ENCODE peak calls at places on chromosomes 4 and X, in nine cellular contexts. Z is HCT116, R is GM23338, J is hepatocyte, B is MM.1S, Y is GM23248, M is PC-3, U is OCI-LY7, E is SK-N-SH. D is an unnamed sample.

GRCh38 chr4:147594107-147594506 is 23.1 kb upstream of the TMEM184C start:
- DNase-seq in U (no peak), Z (no peak), R (peak; percentile 41), E (no peak), M (no peak), B (no peak), J (no peak), Y (no peak), D (no peak)

GRCh38 chr4:39051454-39051853 is 10.6 kb upstream of the KLHL5 start:
- DNase-seq in E (no peak), R (peak; percentile 23), Z (no peak), M (no peak), Y (no peak), B (no peak), J (no peak), U (no peak), D (no peak)

GRCh38 chrX:119325456-119325855 is 73.7 kb upstream of the SLC25A43 start:
- DNase-seq in U (no peak), R (no peak), J (no peak), Z (no peak), Y (peak; percentile 12), B (no peak), E (no peak), M (no peak), D (no peak)

GRCh38 chr4:4425696-4426095 is 38.8 kb downstream of the NSG1 start:
- DNase-seq in R (no peak), J (no peak), M (no peak), B (no peak), Y (no peak), U (no peak), Z (no peak), E (no peak), D (no peak)

GRCh38 chrX:47297874-47298273 is 65.1 kb downstream of the USP11 start:
- DNase-seq in U (no peak), J (peak; percentile 36), Z (peak; percentile 23), Y (no peak), M (peak; percentile 92), R (no peak), B (no peak), E (no peak), D (no peak)

GRCh38 chr4:174826660-174827059 is 2.4 kb downstream of the GLRA3 start:
- DNase-seq in Y (no peak), E (no peak), Z (no peak), U (no peak), J (no peak), R (no peak), M (no peak), B (no peak), D (no peak)

GRCh38 chr4:184329235-184330007 is 111.7 kb upstream of the ENPP6 start:
- DNase-seq in Y (no peak), E (no peak), Z (no peak), J (no peak), B (no peak), R (no peak), M (peak; percentile 28), U (no peak), D (no peak)

GRCh38 chrX:15202458-15203177 is 67.3 kb downstream of the ASB9 start:
- DNase-seq in R (no peak), U (no peak), M (peak; percentile 57), Z (no peak), J (no peak), Y (peak; percentile 68), E (no peak), B (no peak), D (no peak)

GRCh38 chr4:2343476-2343875 is 75.0 kb downstream of the ZFYVE28 start:
- DNase-seq in U (no peak), R (no peak), Y (no peak), M (no peak), B (no peak), Z (no peak), E (no peak), J (no peak), D (no peak)

GRCh38 chrX:75327607-75328006 is 53.7 kb downstream of the UPRT start:
- DNase-seq in J (no peak), U (no peak), Z (no peak), Y (no peak), R (no peak), B (no peak), E (no peak), M (no peak), D (no peak)

GRCh38 chr4:8472689-8473197 is 32.2 kb downstream of the TRMT44 start:
- DNase-seq in U (no peak), R (no peak), J (peak; percentile 62), E (no peak), M (peak; percentile 7), B (no peak), Z (no peak), Y (peak; percentile 96), D (no peak)

GRCh38 chr4:80239480-80239879 is 27.0 kb upstream of the FGF5 start:
- DNase-seq in E (no peak), M (no peak), Z (no peak), U (no peak), B (no peak), Y (peak; percentile 64), R (no peak), J (no peak), D (no peak)

GRCh38 chrX:148459343-148459742 is 41.1 kb upstream of the AFF2 start:
- DNase-seq in J (no peak), B (no peak), M (no peak), Y (no peak), E (no peak), U (peak; percentile 90), R (no peak), Z (no peak), D (no peak)

GRCh38 chrX:136694491-136695087 is 46.6 kb downstream of the CD40LG start:
- DNase-seq in Y (peak; percentile 62), Z (peak; percentile 8), J (peak; percentile 51), M (peak; percentile 64), B (peak; percentile 79), R (peak; percentile 74), E (peak; percentile 62), U (peak; percentile 58), D (peak; percentile 49)

GRCh38 chrX:13263560-13264251 is 56.1 kb downstream of the ATXN3L start:
- DNase-seq in Z (no peak), R (no peak), E (no peak), J (no peak), U (no peak), M (peak; percentile 11), Y (no peak), B (no peak), D (no peak)

GRCh38 chrX:353566-354535 is 32.9 kb downstream of the PPP2R3B start:
- DNase-seq in J (no peak), U (no peak), R (no peak), M (no peak), B (no peak), Y (no peak), E (no peak), Z (no peak), D (no peak)

GRCh38 chr4:24091632-24092240 is 201.9 kb upstream of the PPARGC1A start:
- DNase-seq in Y (no peak), M (no peak), Z (no peak), U (no peak), B (no peak), E (no peak), R (no peak), J (no peak), D (no peak)

GRCh38 chrX:37652053-37652452 is 33.5 kb upstream of the XK start:
- DNase-seq in Y (no peak), M (peak; percentile 56), U (no peak), R (peak; percentile 47), J (no peak), B (peak; percentile 49), Z (no peak), E (no peak), D (no peak)
- TF ChIP-seq EZH2phosphoT487 in Y (no peak), M (no peak), U (no peak), R (no peak), J (no peak), B (no peak), Z (no peak), E (no peak), D (no peak)

GRCh38 chr4:88817740-88818139 is 120.1 kb upstream of the NAP1L5 start:
- DNase-seq in Y (no peak), R (no peak), E (no peak), Z (no peak), J (no peak), U (no peak), M (no peak), B (peak; percentile 59), D (no peak)
- H3K4me1 ChIP-seq in Y (peaks cover 17% of the 10 kb centered on the region), R (peaks cover 31% of the 10 kb centered on the region), E (peaks cover 9% of the 10 kb centered on the region), Z (no peaks in the 10 kb centered on the region), J (peaks cover 28% of the 10 kb centered on the region), U (no peaks in the 10 kb centered on the region), M (peaks cover 36% of the 10 kb centered on the region), B (peaks cover 10% of the 10 kb centered on the region), D (peaks cover 11% of the 10 kb centered on the region)

GRCh38 chr4:133145758-133146157 is 3.3 kb upstream of the PCDH10 start:
- DNase-seq in R (peak; percentile 11), U (no peak), J (no peak), E (no peak), Y (no peak), Z (no peak), M (no peak), B (no peak), D (no peak)
- H3K4me2 ChIP-seq in R (peak overlapping the region; percentile 93), U (no peak overlapping the region), J (peak overlapping the region; percentile 87), E (peak overlapping the region; percentile 77), Y (no peak overlapping the region), Z (peak overlapping the region; percentile 51), M (peak overlapping the region; percentile 92), B (no peak overlapping the region), D (peak overlapping the region; percentile 83)

GRCh38 chr4:157050561-157050960 is 25.4 kb upstream of the GLRB start:
- DNase-seq in Z (no peak), E (no peak), B (no peak), U (no peak), M (no peak), R (no peak), J (no peak), Y (no peak), D (no peak)

GRCh38 chr4:157040380-157040779 is 35.6 kb upstream of the GLRB start:
- DNase-seq in U (no peak), Z (no peak), E (no peak), R (no peak), M (no peak), Y (no peak), B (no peak), J (no peak), D (no peak)

GRCh38 chr4:157048248-157048647 is 27.7 kb upstream of the GLRB start:
- DNase-seq in Y (peak; percentile 85), R (no peak), M (no peak), J (peak; percentile 39), E (no peak), Z (no peak), U (no peak), B (no peak), D (no peak)

GRCh38 chr4:157043131-157043530 is 32.8 kb upstream of the GLRB start:
- DNase-seq in E (peak; percentile 4), Z (no peak), B (peak; percentile 7), M (peak; percentile 39), R (peak; percentile 66), Y (peak; percentile 38), U (no peak), J (peak; percentile 12), D (peak; percentile 64)

DNA sequence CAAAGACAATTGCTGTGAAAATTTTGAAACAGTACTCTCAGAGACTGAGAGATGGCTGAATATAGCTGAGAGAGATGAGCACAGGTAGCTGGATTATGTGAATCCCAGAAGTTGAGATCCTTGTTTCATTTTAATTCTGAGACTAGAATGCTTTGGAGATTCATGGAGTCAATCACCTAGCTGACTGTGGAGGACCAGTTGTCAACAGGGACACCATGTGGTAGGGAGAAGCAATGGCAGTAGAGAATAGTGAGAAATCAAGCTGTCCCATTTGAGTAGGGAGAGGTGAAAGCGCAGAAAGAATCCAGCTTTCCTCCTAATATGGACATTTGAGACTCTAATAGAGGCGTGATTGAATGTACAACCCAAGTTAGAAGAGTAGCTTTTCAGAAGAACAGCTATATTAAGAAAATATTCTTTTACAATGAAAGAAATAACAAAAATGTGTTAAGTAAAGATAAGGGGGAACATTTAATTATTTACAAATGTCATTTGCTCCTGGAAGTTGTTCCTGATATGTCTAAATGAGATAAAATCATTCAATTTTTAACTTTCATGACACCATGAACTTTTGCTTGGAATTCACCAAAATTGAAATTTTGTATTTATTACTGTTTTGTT is 30.3 kb upstream of the GLRB start:
- DNase-seq in M (peak; percentile 67), Y (peak; percentile 77), J (peak; percentile 68), U (peak; percentile 7), B (peak; percentile 52), R (peak; percentile 72), Z (peak; percentile 46), E (peak; percentile 53), D (peak; percentile 61)
- TF ChIP-seq EZH2phosphoT487 in M (no peak), Y (no peak), J (no peak), U (no peak), B (no peak), R (no peak), Z (no peak), E (no peak), D (no peak)

D was measured in neural progenitor cell.